ENCODE peak calls at places on chromosomes 5 and 9, in ten cellular contexts. One of them, this sample, is unnamed.

GRCh38 chr5:107322936-107323335 is 347.8 kb downstream of the EFNA5 start:
- DNase-seq in GM23338: no peak
- DNase-seq in Panc1: no peak
- DNase-seq in upper lobe of right lung: no peak
- DNase-seq in cardiac muscle cell: no peak
- DNase-seq in right atrium auricular region: no peak
- DNase-seq in CD4-positive, alpha-beta T cell: no peak
- DNase-seq in A549: no peak
- DNase-seq in heart right ventricle: no peak
- DNase-seq in mesendoderm: no peak
- DNase-seq in this sample: no peak

GRCh38 chr9:18489861-18490260 is 15.9 kb downstream of the ADAMTSL1 start:
- DNase-seq in A549: no peak
- DNase-seq in mesendoderm: no peak
- DNase-seq in upper lobe of right lung: no peak
- DNase-seq in CD4-positive, alpha-beta T cell: no peak
- DNase-seq in cardiac muscle cell: no peak
- DNase-seq in heart right ventricle: no peak
- DNase-seq in GM23338: no peak
- DNase-seq in Panc1: no peak
- DNase-seq in right atrium auricular region: no peak
- DNase-seq in this sample: no peak

GRCh38 chr9:96554801-96555566 is 64.7 kb downstream of the CDC14B start:
- DNase-seq in Panc1: no peak
- DNase-seq in mesendoderm: no peak
- DNase-seq in cardiac muscle cell: peak; percentile 41
- DNase-seq in A549: no peak
- DNase-seq in heart right ventricle: no peak
- DNase-seq in CD4-positive, alpha-beta T cell: no peak
- DNase-seq in upper lobe of right lung: no peak
- DNase-seq in right atrium auricular region: no peak
- DNase-seq in GM23338: no peak
- DNase-seq in this sample: peak; percentile 74

GRCh38 chr5:55143624-55144023 is 16.3 kb upstream of the GPX8 start:
- DNase-seq in Panc1: no peak
- DNase-seq in upper lobe of right lung: no peak
- DNase-seq in heart right ventricle: no peak
- DNase-seq in CD4-positive, alpha-beta T cell: no peak
- DNase-seq in cardiac muscle cell: no peak
- DNase-seq in A549: no peak
- DNase-seq in mesendoderm: no peak
- DNase-seq in right atrium auricular region: no peak
- DNase-seq in GM23338: no peak
- DNase-seq in this sample: no peak

GRCh38 chr5:33576726-33577620 is 136.2 kb downstream of the TARS1 start:
- DNase-seq in GM23338: no peak
- DNase-seq in Panc1: no peak
- DNase-seq in CD4-positive, alpha-beta T cell: no peak
- DNase-seq in A549: no peak
- DNase-seq in cardiac muscle cell: no peak
- DNase-seq in mesendoderm: no peak
- DNase-seq in upper lobe of right lung: no peak
- DNase-seq in heart right ventricle: no peak
- DNase-seq in right atrium auricular region: no peak
- DNase-seq in this sample: no peak

GRCh38 chr5:172410160-172410559 is 44.2 kb downstream of the SH3PXD2B start:
- DNase-seq in heart right ventricle: no peak
- DNase-seq in right atrium auricular region: no peak
- DNase-seq in GM23338: peak; percentile 28
- DNase-seq in cardiac muscle cell: peak; percentile 22
- DNase-seq in mesendoderm: no peak
- DNase-seq in CD4-positive, alpha-beta T cell: no peak
- DNase-seq in upper lobe of right lung: no peak
- DNase-seq in A549: no peak
- DNase-seq in Panc1: no peak
- DNase-seq in this sample: no peak

GRCh38 chr5:81878333-81878732 is 93.5 kb upstream of the ATG10 start:
- DNase-seq in CD4-positive, alpha-beta T cell: no peak
- DNase-seq in right atrium auricular region: no peak
- DNase-seq in GM23338: no peak
- DNase-seq in cardiac muscle cell: peak; percentile 38
- DNase-seq in Panc1: no peak
- DNase-seq in mesendoderm: no peak
- DNase-seq in heart right ventricle: no peak
- DNase-seq in upper lobe of right lung: no peak
- DNase-seq in A549: no peak
- DNase-seq in this sample: no peak

GRCh38 chr5:38463634-38464521 is 92.6 kb downstream of the LIFR start:
- DNase-seq in Panc1: peak; percentile 94
- DNase-seq in CD4-positive, alpha-beta T cell: no peak
- DNase-seq in heart right ventricle: no peak
- DNase-seq in mesendoderm: no peak
- DNase-seq in GM23338: no peak
- DNase-seq in A549: peak; percentile 57
- DNase-seq in cardiac muscle cell: peak; percentile 83
- DNase-seq in upper lobe of right lung: no peak
- DNase-seq in right atrium auricular region: no peak
- DNase-seq in this sample: peak; percentile 94

GRCh38 chr9:93826209-93826608 is 128.9 kb downstream of the BARX1 start:
- DNase-seq in A549: no peak
- DNase-seq in cardiac muscle cell: no peak
- DNase-seq in upper lobe of right lung: peak; percentile 66
- DNase-seq in right atrium auricular region: no peak
- DNase-seq in heart right ventricle: no peak
- DNase-seq in CD4-positive, alpha-beta T cell: peak; percentile 35
- DNase-seq in GM23338: peak; percentile 81
- DNase-seq in Panc1: no peak
- DNase-seq in mesendoderm: no peak
- DNase-seq in this sample: peak; percentile 32

GRCh38 chr5:135139397-135140134 is 105.5 kb upstream of the PITX1 start:
- DNase-seq in upper lobe of right lung: no peak
- DNase-seq in heart right ventricle: no peak
- DNase-seq in A549: peak; percentile 92
- DNase-seq in Panc1: no peak
- DNase-seq in mesendoderm: no peak
- DNase-seq in right atrium auricular region: no peak
- DNase-seq in cardiac muscle cell: peak; percentile 89
- DNase-seq in CD4-positive, alpha-beta T cell: no peak
- DNase-seq in GM23338: no peak
- DNase-seq in this sample: no peak
- H3K27ac ChIP-seq in upper lobe of right lung: no peak overlapping the region
- H3K27ac ChIP-seq in heart right ventricle: no peak overlapping the region
- H3K27ac ChIP-seq in A549: peak overlapping the region; percentile 84
- H3K27ac ChIP-seq in Panc1: no peak overlapping the region
- H3K27ac ChIP-seq in mesendoderm: no peak overlapping the region
- H3K27ac ChIP-seq in right atrium auricular region: no peak overlapping the region
- H3K27ac ChIP-seq in cardiac muscle cell: no peak overlapping the region
- H3K27ac ChIP-seq in CD4-positive, alpha-beta T cell: no peak overlapping the region
- H3K27ac ChIP-seq in GM23338: no peak overlapping the region
- H3K27ac ChIP-seq in this sample: no peak overlapping the region

GRCh38 chr5:80239680-80240367 is 16.0 kb downstream of the SERINC5 start:
- DNase-seq in GM23338: no peak
- DNase-seq in cardiac muscle cell: peak; percentile 32
- DNase-seq in A549: no peak
- DNase-seq in Panc1: no peak
- DNase-seq in right atrium auricular region: no peak
- DNase-seq in mesendoderm: no peak
- DNase-seq in heart right ventricle: peak; percentile 68
- DNase-seq in upper lobe of right lung: no peak
- DNase-seq in CD4-positive, alpha-beta T cell: no peak
- DNase-seq in this sample: no peak

GRCh38 chr5:80238078-80238477 is 17.8 kb downstream of the SERINC5 start:
- DNase-seq in cardiac muscle cell: no peak
- DNase-seq in Panc1: no peak
- DNase-seq in CD4-positive, alpha-beta T cell: no peak
- DNase-seq in right atrium auricular region: no peak
- DNase-seq in heart right ventricle: no peak
- DNase-seq in mesendoderm: no peak
- DNase-seq in A549: no peak
- DNase-seq in upper lobe of right lung: no peak
- DNase-seq in GM23338: no peak
- DNase-seq in this sample: no peak

GRCh38 chr5:80237243-80237642 is 18.6 kb downstream of the SERINC5 start:
- DNase-seq in upper lobe of right lung: no peak
- DNase-seq in mesendoderm: no peak
- DNase-seq in CD4-positive, alpha-beta T cell: no peak
- DNase-seq in heart right ventricle: no peak
- DNase-seq in Panc1: no peak
- DNase-seq in GM23338: no peak
- DNase-seq in right atrium auricular region: no peak
- DNase-seq in cardiac muscle cell: no peak
- DNase-seq in A549: no peak
- DNase-seq in this sample: no peak

GRCh38 chr5:80240368-80240986 is 15.4 kb downstream of the SERINC5 start:
- DNase-seq in GM23338: no peak
- DNase-seq in cardiac muscle cell: no peak
- DNase-seq in Panc1: no peak
- DNase-seq in CD4-positive, alpha-beta T cell: no peak
- DNase-seq in heart right ventricle: no peak
- DNase-seq in upper lobe of right lung: no peak
- DNase-seq in mesendoderm: no peak
- DNase-seq in right atrium auricular region: no peak
- DNase-seq in A549: no peak
- DNase-seq in this sample: no peak

DNA sequence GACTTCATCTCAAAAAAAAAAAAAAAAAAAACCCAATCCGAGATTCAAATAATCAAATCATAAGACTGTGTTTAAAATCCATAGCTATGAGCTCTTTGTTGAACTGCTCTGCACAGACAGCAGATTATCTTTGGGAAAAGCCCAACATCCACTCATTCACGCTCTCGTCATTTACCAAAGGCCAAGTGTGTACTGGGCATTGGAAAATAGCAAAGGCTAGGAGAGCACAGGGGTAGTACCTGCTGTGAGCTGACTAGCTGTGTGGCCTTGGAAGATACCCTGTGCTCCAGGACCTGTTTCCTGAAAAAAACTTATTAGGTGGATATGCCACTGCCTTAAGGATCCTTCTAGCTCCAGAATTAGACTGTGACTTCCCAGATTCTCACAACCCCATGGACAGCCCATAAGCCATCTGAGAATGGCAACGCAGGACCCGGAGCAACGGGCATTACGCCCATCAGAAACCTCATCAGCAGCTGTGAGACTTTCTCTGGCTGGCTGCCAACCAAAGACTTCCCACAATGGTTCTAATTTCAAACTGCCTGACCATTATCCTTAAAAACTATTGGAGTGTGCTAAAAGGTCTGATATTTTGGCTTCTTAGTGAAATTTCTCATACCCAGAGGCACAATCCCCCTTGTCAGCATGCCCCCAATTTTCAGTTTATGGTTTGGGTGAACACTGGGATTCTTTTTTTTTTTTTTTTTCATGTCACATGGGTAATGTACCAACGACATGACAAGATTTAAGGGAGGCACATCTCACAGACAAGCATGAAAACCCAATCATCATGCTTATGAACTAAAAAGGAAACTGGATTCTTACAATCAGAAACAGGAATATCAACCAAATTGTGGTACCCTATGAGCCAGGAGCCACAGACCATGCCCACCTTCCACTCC is 16.8 kb downstream of the SERINC5 start:
- DNase-seq in GM23338: no peak
- DNase-seq in cardiac muscle cell: peak; percentile 75
- DNase-seq in upper lobe of right lung: no peak
- DNase-seq in mesendoderm: no peak
- DNase-seq in Panc1: no peak
- DNase-seq in CD4-positive, alpha-beta T cell: no peak
- DNase-seq in heart right ventricle: peak; percentile 78
- DNase-seq in A549: no peak
- DNase-seq in right atrium auricular region: peak; percentile 78
- DNase-seq in this sample: no peak
- H3K27ac ChIP-seq in GM23338: peak overlapping the region; percentile 81
- H3K27ac ChIP-seq in cardiac muscle cell: peak overlapping the region; percentile 72
- H3K27ac ChIP-seq in upper lobe of right lung: peak overlapping the region; percentile 20
- H3K27ac ChIP-seq in mesendoderm: no peak overlapping the region
- H3K27ac ChIP-seq in Panc1: no peak overlapping the region
- H3K27ac ChIP-seq in CD4-positive, alpha-beta T cell: peak overlapping the region; percentile 32
- H3K27ac ChIP-seq in heart right ventricle: peak overlapping the region; percentile 59
- H3K27ac ChIP-seq in A549: no peak overlapping the region
- H3K27ac ChIP-seq in right atrium auricular region: peak overlapping the region; percentile 35
- H3K27ac ChIP-seq in this sample: no peak overlapping the region

DNA sequence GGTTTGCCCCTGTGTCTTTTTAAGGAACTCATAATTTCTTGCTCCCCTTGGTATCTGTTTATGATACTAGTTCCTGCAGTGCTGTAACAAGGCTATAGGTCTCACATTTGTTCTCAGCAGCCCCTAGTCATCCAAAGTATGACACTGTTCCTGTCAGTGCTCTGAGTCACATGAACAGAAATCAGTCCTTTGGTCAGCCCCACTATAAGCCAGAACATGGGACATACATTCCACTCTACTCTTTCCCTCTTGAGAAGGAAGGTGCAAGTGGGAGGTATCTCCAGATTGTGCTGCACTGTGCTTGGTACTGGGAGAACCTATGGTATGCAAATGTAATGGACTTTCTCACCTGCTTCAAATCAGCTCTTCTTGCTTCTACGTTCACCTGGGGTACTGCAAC is 87.0 kb downstream of the IARS1 start:
- DNase-seq in heart right ventricle: no peak
- DNase-seq in cardiac muscle cell: peak; percentile 11
- DNase-seq in mesendoderm: no peak
- DNase-seq in CD4-positive, alpha-beta T cell: no peak
- DNase-seq in right atrium auricular region: no peak
- DNase-seq in GM23338: no peak
- DNase-seq in upper lobe of right lung: no peak
- DNase-seq in Panc1: no peak
- DNase-seq in A549: no peak
- DNase-seq in this sample: no peak
- H3K27ac ChIP-seq in heart right ventricle: no peak overlapping the region
- H3K27ac ChIP-seq in cardiac muscle cell: no peak overlapping the region
- H3K27ac ChIP-seq in mesendoderm: no peak overlapping the region
- H3K27ac ChIP-seq in CD4-positive, alpha-beta T cell: no peak overlapping the region
- H3K27ac ChIP-seq in right atrium auricular region: no peak overlapping the region
- H3K27ac ChIP-seq in GM23338: no peak overlapping the region
- H3K27ac ChIP-seq in upper lobe of right lung: no peak overlapping the region
- H3K27ac ChIP-seq in Panc1: no peak overlapping the region
- H3K27ac ChIP-seq in A549: no peak overlapping the region
- H3K27ac ChIP-seq in this sample: no peak overlapping the region

GRCh38 chr5:57805170-57805569 is 322.6 kb upstream of the ACTBL2 start:
- DNase-seq in Panc1: no peak
- DNase-seq in CD4-positive, alpha-beta T cell: no peak
- DNase-seq in cardiac muscle cell: no peak
- DNase-seq in GM23338: no peak
- DNase-seq in mesendoderm: no peak
- DNase-seq in right atrium auricular region: no peak
- DNase-seq in heart right ventricle: no peak
- DNase-seq in A549: no peak
- DNase-seq in upper lobe of right lung: no peak
- DNase-seq in this sample: no peak
- H3K27ac ChIP-seq in Panc1: peak overlapping the region; percentile 76
- H3K27ac ChIP-seq in CD4-positive, alpha-beta T cell: no peak overlapping the region
- H3K27ac ChIP-seq in cardiac muscle cell: no peak overlapping the region
- H3K27ac ChIP-seq in GM23338: no peak overlapping the region
- H3K27ac ChIP-seq in mesendoderm: no peak overlapping the region
- H3K27ac ChIP-seq in right atrium auricular region: no peak overlapping the region
- H3K27ac ChIP-seq in heart right ventricle: no peak overlapping the region
- H3K27ac ChIP-seq in A549: no peak overlapping the region
- H3K27ac ChIP-seq in upper lobe of right lung: no peak overlapping the region
- H3K27ac ChIP-seq in this sample: peak overlapping the region; percentile 92

GRCh38 chr9:78505546-78505945 is 208.6 kb downstream of the PSAT1 start:
- DNase-seq in Panc1: no peak
- DNase-seq in GM23338: no peak
- DNase-seq in upper lobe of right lung: no peak
- DNase-seq in mesendoderm: no peak
- DNase-seq in A549: no peak
- DNase-seq in CD4-positive, alpha-beta T cell: no peak
- DNase-seq in cardiac muscle cell: no peak
- DNase-seq in right atrium auricular region: no peak
- DNase-seq in heart right ventricle: no peak
- DNase-seq in this sample: no peak
- H3K27ac ChIP-seq in Panc1: no peak overlapping the region
- H3K27ac ChIP-seq in GM23338: no peak overlapping the region
- H3K27ac ChIP-seq in upper lobe of right lung: no peak overlapping the region
- H3K27ac ChIP-seq in mesendoderm: no peak overlapping the region
- H3K27ac ChIP-seq in A549: no peak overlapping the region
- H3K27ac ChIP-seq in CD4-positive, alpha-beta T cell: no peak overlapping the region
- H3K27ac ChIP-seq in cardiac muscle cell: no peak overlapping the region
- H3K27ac ChIP-seq in right atrium auricular region: no peak overlapping the region
- H3K27ac ChIP-seq in heart right ventricle: no peak overlapping the region
- H3K27ac ChIP-seq in this sample: no peak overlapping the region